ENCODE peak calls at places on chromosomes 5 and 9, in eight cellular contexts. N is fibroblast of lung, J is ovary, U is brain microvascular endothelial cell, I is lower leg skin, V is tibial nerve, R is HFF-Myc, B is progenitor cell of endocrine pancreas. X is an unnamed sample.

GRCh38 chr9:93234600-93234999 is 50.7 kb downstream of the WNK2 start:
- DNase-seq in B (no peak), I (no peak), N (no peak), R (no peak), J (no peak), V (no peak), U (no peak), X (no peak)

GRCh38 chr9:129027685-129028191 is 393 bp downstream of the SH3GLB2 start:
- DNase-seq in B (no peak), I (peak), N (no peak), U (no peak), V (no peak), J (no peak), R (no peak), X (no peak)

GRCh38 chr9:100216178-100216787 is 117.2 kb downstream of the INVS start:
- DNase-seq in J (no peak), B (no peak), N (peak), R (peak), V (peak), I (no peak), U (peak), X (no peak)

GRCh38 chr5:112696786-112697185 is 40.9 kb upstream of the APC start:
- DNase-seq in J (no peak), V (no peak), N (no peak), U (no peak), R (no peak), B (no peak), I (no peak), X (no peak)

GRCh38 chr9:129100383-129101169 is 10.0 kb downstream of the CRAT start:
- DNase-seq in V (no peak), U (no peak), J (no peak), R (no peak), B (no peak), I (no peak), N (no peak), X (no peak)

GRCh38 chr9:125548141-125548540 is 158.9 kb downstream of the MAPKAP1 start:
- DNase-seq in V (no peak), R (no peak), B (no peak), U (no peak), I (no peak), J (no peak), N (no peak), X (no peak)

GRCh38 chr5:1785062-1785461 is 14.6 kb downstream of the MRPL36 start:
- DNase-seq in R (no peak), I (no peak), V (no peak), N (no peak), J (no peak), B (no peak), U (no peak), X (no peak)

GRCh38 chr5:34495178-34495577 is 160.9 kb upstream of the RAI14 start:
- DNase-seq in I (no peak), J (no peak), U (no peak), R (no peak), B (no peak), N (no peak), V (no peak), X (no peak)

GRCh38 chr5:158174918-158175663 is 316.1 kb upstream of the CLINT1 start:
- DNase-seq in B (peak), R (peak), U (peak), N (peak), J (peak), V (peak), I (peak), X (peak)

GRCh38 chr5:133051117-133051546 is 681 bp upstream of the HSPA4 start:
- DNase-seq in U (no peak), B (no peak), V (peak), J (no peak), R (no peak), I (peak), N (no peak), X (no peak)

GRCh38 chr5:144142030-144142825 is 28.2 kb downstream of the YIPF5 start:
- DNase-seq in J (no peak), I (no peak), V (no peak), B (no peak), U (peak), N (peak), R (peak), X (no peak)

GRCh38 chr5:113162770-113163169 is 186.2 kb downstream of the DCP2 start:
- DNase-seq in V (no peak), U (no peak), B (no peak), I (peak), R (no peak), N (peak), J (no peak), X (no peak)

GRCh38 chr9:91680998-91681397 is 257.4 kb upstream of the NFIL3 start:
- DNase-seq in R (no peak), B (no peak), I (no peak), N (no peak), J (no peak), U (no peak), V (no peak), X (no peak)

GRCh38 chr5:169997736-169998284 is 17.5 kb upstream of the INSYN2B start:
- DNase-seq in I (no peak), U (no peak), R (no peak), B (no peak), J (no peak), N (no peak), V (no peak), X (no peak)

GRCh38 chr9:119509291-119509905 is 140.2 kb upstream of the BRINP1 start:
- DNase-seq in R (no peak), V (no peak), U (no peak), N (no peak), B (no peak), I (no peak), J (no peak), X (no peak)

GRCh38 chr5:130874861-130875419 is 290.1 kb downstream of the HINT1 start:
- DNase-seq in J (no peak), I (no peak), B (no peak), N (no peak), V (no peak), U (no peak), R (no peak), X (no peak)

GRCh38 chr5:83802686-83803085 is 82.0 kb upstream of the HAPLN1 start:
- DNase-seq in U (peak), V (no peak), R (no peak), I (no peak), N (no peak), J (no peak), B (no peak), X (no peak)

GRCh38 chr5:10481241-10481932 is 39.7 kb downstream of the ROPN1L start:
- DNase-seq in B (no peak), U (no peak), R (no peak), N (no peak), V (no peak), J (no peak), I (no peak), X (no peak)

GRCh38 chr5:156706631-156707030 is 143.5 kb upstream of the PPP1R2B start:
- DNase-seq in U (no peak), I (no peak), R (no peak), J (no peak), N (no peak), B (no peak), V (no peak), X (no peak)

GRCh38 chr9:32401471-32401870 is 17.0 kb downstream of the ACO1 start:
- DNase-seq in I (no peak), B (no peak), R (no peak), J (no peak), V (no peak), N (no peak), U (no peak), X (no peak)

GRCh38 chr5:36691993-36692392 is 85.6 kb downstream of the SLC1A3 start:
- DNase-seq in I (peak), N (no peak), R (no peak), B (no peak), V (no peak), U (no peak), J (no peak), X (no peak)

GRCh38 chr5:72920690-72921089 is 35.2 kb upstream of the FCHO2 start:
- DNase-seq in V (no peak), R (peak), B (no peak), J (no peak), U (no peak), N (peak), I (no peak), X (no peak)

GRCh38 chr5:68817696-68818695 is 275.8 kb upstream of the SLC30A5 start:
- DNase-seq in R (no peak), N (no peak), U (no peak), I (no peak), J (no peak), V (no peak), B (no peak), X (no peak)

GRCh38 chr9:128419061-128419925 is 1.4 kb upstream of the CERCAM start:
- DNase-seq in N (peak), B (no peak), U (no peak), R (no peak), I (no peak), J (no peak), V (no peak), X (no peak)

GRCh38 chr9:129550199-129550839 is 70.6 kb downstream of the C9orf50 start:
- DNase-seq in R (no peak), J (peak), V (peak), B (peak), U (peak), N (peak), I (no peak), X (peak)

GRCh38 chr9:34046784-34047379 is 1.8 kb downstream of the UBAP2 start:
- DNase-seq in I (no peak), B (no peak), N (no peak), R (no peak), U (no peak), V (no peak), J (no peak), X (no peak)

GRCh38 chr5:57007349-57007748 is 55.4 kb upstream of the MIER3 start:
- DNase-seq in J (no peak), B (no peak), R (no peak), I (no peak), N (no peak), V (no peak), U (no peak), X (no peak)

GRCh38 chr9:109440117-109440515 is 58.0 kb downstream of the PTPN3 start:
- DNase-seq in B (no peak), V (no peak), U (no peak), I (no peak), N (no peak), J (no peak), R (no peak), X (no peak)

GRCh38 chr5:35031276-35031675 is 16.5 kb downstream of the AGXT2 start:
- DNase-seq in U (no peak), V (no peak), N (no peak), R (peak), J (no peak), I (no peak), B (no peak), X (no peak)

GRCh38 chr9:115694014-115694413 is 459.6 kb upstream of the PAPPA start:
- DNase-seq in B (no peak), I (no peak), N (peak), R (peak), U (peak), V (no peak), J (no peak), X (no peak)

GRCh38 chr5:175479125-175479881 is 943 bp downstream of the SFXN1 start:
- DNase-seq in V (no peak), J (peak), U (no peak), R (no peak), I (no peak), N (no peak), B (no peak), X (no peak)

GRCh38 chr9:82101475-82101874 is 112.9 kb downstream of the SPATA31D1 start:
- DNase-seq in V (no peak), I (no peak), U (no peak), B (no peak), R (no peak), N (no peak), J (no peak), X (no peak)
- TF ChIP-seq CTCF in V (no peak), I (no peak), U (peak), B (peak), R (peak), N (no peak), J (no peak), X (peak)

DNA sequence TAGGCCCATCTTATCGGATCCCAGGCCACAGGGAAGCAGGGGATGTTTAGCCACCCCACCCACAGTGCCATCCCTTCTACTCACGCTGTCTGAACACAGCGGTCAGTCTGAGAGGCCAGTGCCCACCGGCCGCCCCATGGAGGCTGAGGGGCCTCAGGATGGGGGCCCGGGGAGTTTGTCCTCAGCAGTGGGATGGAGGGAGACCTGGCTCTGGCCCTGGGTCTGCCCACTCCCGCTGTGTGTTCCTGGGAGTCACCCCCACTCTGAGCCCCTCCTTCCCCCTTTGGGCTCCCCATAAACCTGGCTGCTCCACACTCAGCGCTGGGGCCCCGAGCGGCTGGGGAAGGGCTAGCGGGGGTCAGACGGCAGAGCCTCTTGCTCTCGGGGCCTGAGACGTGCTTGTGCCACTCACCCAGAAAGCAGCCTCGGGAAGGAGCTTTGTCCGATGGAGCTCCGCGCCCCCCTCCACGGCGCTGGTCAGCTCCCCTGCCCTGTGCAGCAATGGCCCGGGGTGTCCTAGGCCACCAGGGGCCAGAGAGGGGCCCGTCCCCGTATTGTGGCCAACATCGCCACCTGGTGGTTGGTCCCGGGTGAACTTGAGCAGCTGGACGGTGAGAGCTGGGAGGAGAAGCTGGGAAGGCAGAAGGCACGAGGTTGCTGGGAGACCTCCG is 10.9 kb upstream of the LAMC3 start:
- DNase-seq in B (peak), R (peak), J (no peak), V (peak), U (peak), I (no peak), N (peak), X (peak)
- TF ChIP-seq CTCF in B (peak), R (peak), J (no peak), V (peak), U (peak), I (no peak), N (peak), X (peak)

DNA sequence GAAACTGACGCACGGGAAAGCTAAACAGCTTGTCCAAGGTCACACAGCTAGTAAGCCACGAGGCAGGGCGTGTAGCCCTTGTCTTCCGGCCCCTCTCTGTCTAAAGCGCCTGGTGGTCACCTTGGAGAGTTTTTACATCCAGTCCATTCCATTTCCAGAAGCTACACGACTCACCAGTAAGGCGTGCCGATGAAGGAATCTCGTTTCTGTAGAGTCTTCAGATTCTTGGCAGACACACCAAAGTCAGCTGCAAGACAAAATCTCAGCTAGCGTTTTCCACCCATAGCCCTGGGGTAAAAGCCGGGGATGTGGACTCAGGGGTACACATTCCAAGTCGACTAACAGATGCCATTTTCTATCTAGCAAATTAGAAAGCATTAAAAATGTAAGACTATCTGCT is 80.4 kb downstream of the STK10 start:
- DNase-seq in B (no peak), I (no peak), U (peak), V (no peak), R (no peak), N (peak), J (no peak), X (no peak)
- TF ChIP-seq CTCF in B (no peak), I (no peak), U (peak), V (no peak), R (no peak), N (no peak), J (no peak), X (no peak)

DNA sequence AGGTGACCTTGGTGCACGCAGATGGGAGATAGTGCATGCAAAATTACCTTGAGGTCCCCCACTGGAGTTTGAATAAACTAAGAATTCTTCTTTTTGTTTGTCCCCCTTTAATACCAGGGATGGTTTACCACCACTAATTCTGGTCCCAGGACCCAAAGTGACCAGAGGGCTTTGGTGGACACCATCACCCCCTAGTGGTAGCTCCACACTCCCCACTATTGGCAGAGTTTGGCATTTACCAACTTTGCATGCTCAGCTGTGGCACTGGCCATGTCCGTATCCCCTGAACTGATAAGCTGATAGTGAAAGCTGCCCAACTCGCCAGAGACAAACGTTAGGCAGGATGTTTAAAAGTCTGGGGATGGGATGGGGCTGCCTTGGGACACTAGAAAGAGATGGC is 3.3 kb downstream of the ASTN2 start:
- DNase-seq in I (no peak), J (no peak), R (no peak), N (no peak), V (peak), B (peak), U (no peak), X (no peak)
- TF ChIP-seq CTCF in I (no peak), J (no peak), R (peak), N (peak), V (peak), B (peak), U (peak), X (peak)